ENCODE peak calls at places on chromosomes 13 and 19, in four cellular contexts. K is spleen, T is HCT116, I is H1. C is an unnamed sample.

GRCh38 chr19:50333235-50333736 is 4.1 kb upstream of the KCNC3 start:
- DNase-seq in K (peak; percentile 96), T (peak; percentile 88), I (peak; percentile 86), C (peak; percentile 96)

GRCh38 chr19:50844296-50844935 is 10.3 kb upstream of the KLK3 start:
- DNase-seq in K (peak; percentile 44), T (no peak), I (no peak), C (no peak)

GRCh38 chr13:21671793-21672680 is 1.2 kb downstream of the FGF9 start:
- DNase-seq in K (no peak), T (no peak), I (no peak), C (no peak)

GRCh38 chr19:50720181-50720920 is 749 bp upstream of the SHANK1 start:
- DNase-seq in K (no peak), T (no peak), I (no peak), C (no peak)

GRCh38 chr13:39279077-39279476 is 240.8 kb downstream of the NHLRC3 start:
- DNase-seq in K (no peak), T (no peak), I (no peak), C (no peak)

GRCh38 chr19:5943623-5944022 is 29.6 kb downstream of the CAPS start:
- DNase-seq in K (no peak), T (no peak), I (no peak), C (no peak)

GRCh38 chr19:39212377-39212742 is 8.3 kb upstream of the SYCN start:
- DNase-seq in K (peak; percentile 77), T (peak; percentile 53), I (no peak), C (peak; percentile 54)

GRCh38 chr19:14002571-14003278 is 3.4 kb downstream of the RFX1 start:
- DNase-seq in K (no peak), T (no peak), I (no peak), C (no peak)

GRCh38 chr13:28657784-28658538 is 969 bp upstream of the POMP start:
- DNase-seq in K (no peak), T (no peak), I (no peak), C (no peak)

GRCh38 chr13:51887441-51887840 is 25.7 kb downstream of the CCDC70 start:
- DNase-seq in K (no peak), T (no peak), I (no peak), C (no peak)

GRCh38 chr19:15318241-15318691 is 14.1 kb downstream of the BRD4 start:
- DNase-seq in K (no peak), T (no peak), I (no peak), C (no peak)

GRCh38 chr19:18610556-18611326 is 1.9 kb upstream of the TMEM59L start:
- DNase-seq in K (no peak), T (no peak), I (no peak), C (no peak)

GRCh38 chr13:102774210-102774560 is 599 bp upstream of the TEX30 start:
- DNase-seq in K (peak; percentile 87), T (no peak), I (no peak), C (no peak)

GRCh38 chr19:8609210-8610040 is 1.1 kb downstream of the ADAMTS10 start:
- DNase-seq in K (no peak), T (peak; percentile 15), I (peak; percentile 36), C (peak; percentile 86)

GRCh38 chr19:13090511-13091231 is 12.0 kb downstream of the LYL1 start:
- DNase-seq in K (no peak), T (no peak), I (no peak), C (no peak)

GRCh38 chr13:49740870-49741269 is 49.6 kb upstream of the EBPL start:
- DNase-seq in K (no peak), T (no peak), I (no peak), C (no peak)

GRCh38 chr19:11173516-11174155 is 18.1 kb upstream of the SPC24 start:
- DNase-seq in K (no peak), T (no peak), I (no peak), C (no peak)

GRCh38 chr13:35923347-35923746 is 207.8 kb downstream of the DCLK1 start:
- DNase-seq in K (no peak), T (peak; percentile 16), I (no peak), C (no peak)

GRCh38 chr19:5358173-5358800 is 17.7 kb upstream of the PTPRS start:
- DNase-seq in K (no peak), T (peak; percentile 50), I (no peak), C (no peak)

GRCh38 chr19:18850560-18851375 is 19.0 kb downstream of the UPF1 start:
- DNase-seq in K (peak; percentile 84), T (no peak), I (no peak), C (no peak)

DNA sequence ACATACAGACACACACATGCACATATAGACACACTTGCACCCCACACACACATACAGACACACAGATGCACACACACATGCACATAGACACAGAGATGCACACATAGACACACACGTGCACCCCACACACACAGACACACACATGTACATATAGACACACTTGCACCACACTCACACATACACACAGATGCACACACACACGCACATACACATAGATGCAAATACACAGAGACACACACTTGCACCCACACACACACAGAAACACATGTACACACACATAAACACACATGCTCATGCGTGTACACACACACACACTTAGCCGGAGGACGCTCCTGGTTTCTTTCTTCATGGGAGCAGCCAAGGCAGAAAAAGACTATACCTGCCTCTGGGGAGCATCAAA is 10.0 kb downstream of the COL4A2 start:
- DNase-seq in K (no peak), T (no peak), I (no peak), C (no peak)
- H3K4me1 ChIP-seq in K (peaks cover 1% of the 10 kb centered on the region), T (peaks cover 24% of the 10 kb centered on the region), I (no peaks in the 10 kb centered on the region), C (peaks cover 22% of the 10 kb centered on the region)

GRCh38 chr13:44575741-44576395 is at the start of gene TSC22D1:
- DNase-seq in K (peak; percentile 89), T (no peak), I (no peak), C (peak; percentile 90)
- TF ChIP-seq POLR2AphosphoS5 in K (peak; percentile 48), T (no peak), I (peak; percentile 67), C (no peak)

GRCh38 chr13:83895994-83896580 is 13.8 kb upstream of the SLITRK1 start:
- DNase-seq in K (no peak), T (no peak), I (no peak), C (no peak)
- TF ChIP-seq POLR2A in K (no peak), T (no peak), I (no peak), C (no peak)

DNA sequence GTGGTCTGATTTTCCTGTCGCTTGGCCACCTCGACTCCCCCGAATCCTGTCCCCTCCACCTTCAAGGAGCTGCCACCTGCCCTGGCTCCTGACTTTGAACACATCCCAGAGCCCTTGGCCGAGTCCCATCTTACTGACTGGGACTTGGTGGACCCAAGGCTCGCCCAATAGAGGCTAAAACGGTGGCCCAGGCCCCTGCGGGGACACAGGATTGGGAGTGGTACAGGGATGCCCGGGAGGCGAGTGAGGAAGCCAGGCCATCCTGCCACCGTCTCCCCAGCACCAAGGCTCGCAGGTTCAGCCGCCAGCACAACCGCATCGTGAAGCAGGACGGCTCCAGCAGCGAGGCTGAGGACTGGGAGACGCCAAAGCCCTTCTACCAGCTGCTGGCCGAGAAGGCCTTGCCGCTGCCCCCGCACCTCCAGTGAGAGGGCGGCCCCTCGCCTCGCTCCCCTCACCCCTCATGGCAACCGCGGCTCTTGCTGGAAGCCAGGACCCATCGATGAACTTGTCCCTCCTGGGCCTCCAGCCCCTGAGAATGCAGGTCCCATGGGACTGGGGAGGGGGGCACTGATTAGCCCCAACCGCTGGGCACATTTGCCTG is 5.3 kb downstream of the SIX5 start:
- DNase-seq in K (no peak), T (no peak), I (no peak), C (no peak)
- H3K4me1 ChIP-seq in K (no peaks in the 10 kb centered on the region), T (peaks cover 31% of the 10 kb centered on the region), I (peaks cover 21% of the 10 kb centered on the region), C (peaks cover 47% of the 10 kb centered on the region)

C was measured in upper lobe of left lung.